ENCODE peak calls at places on chromosome 9, in seven cellular contexts. J, Y, S, I, T, X and U are unnamed samples.

GRCh38 chr9:5178126-5178805 is 7.2 kb downstream of the INSL6 start:
- DNase-seq in J (no peak), Y (no peak), S (no peak), I (no peak), T (no peak), X (no peak), U (no peak)

GRCh38 chr9:13524245-13524644 is 244.8 kb upstream of the MPDZ start:
- DNase-seq in J (no peak), Y (no peak), S (no peak), I (no peak), T (no peak), X (peak), U (no peak)

GRCh38 chr9:134716067-134716466 is 74.5 kb downstream of the COL5A1 start:
- DNase-seq in J (no peak), Y (no peak), S (no peak), I (no peak), T (no peak), X (no peak), U (no peak)

GRCh38 chr9:78289474-78289873 is 7.5 kb upstream of the PSAT1 start:
- DNase-seq in J (no peak), Y (no peak), S (no peak), I (peak), T (no peak), X (no peak), U (no peak)

GRCh38 chr9:87520172-87520683 is 22.6 kb downstream of the DAPK1 start:
- DNase-seq in J (no peak), Y (no peak), S (no peak), I (no peak), T (no peak), X (no peak), U (no peak)

GRCh38 chr9:2613730-2614271 is 7.8 kb upstream of the VLDLR start:
- DNase-seq in J (no peak), Y (no peak), S (no peak), I (no peak), T (no peak), X (no peak), U (no peak)

GRCh38 chr9:115643948-115644727 is 509.5 kb upstream of the PAPPA start:
- DNase-seq in J (no peak), Y (no peak), S (no peak), I (no peak), T (no peak), X (no peak), U (no peak)

GRCh38 chr9:104810421-104811339 is 46.8 kb downstream of the NIPSNAP3B start:
- DNase-seq in J (no peak), Y (no peak), S (no peak), I (peak), T (no peak), X (peak), U (peak)

GRCh38 chr9:2231831-2232230 is 216.7 kb downstream of the SMARCA2 start:
- DNase-seq in J (no peak), Y (no peak), S (no peak), I (no peak), T (no peak), X (peak), U (no peak)

GRCh38 chr9:33748633-33749304 is 46.6 kb upstream of the PRSS3 start:
- DNase-seq in J (peak), Y (no peak), S (no peak), I (no peak), T (peak), X (no peak), U (no peak)

GRCh38 chr9:7117676-7118561 is 360.1 kb downstream of the KDM4C start:
- DNase-seq in J (no peak), Y (no peak), S (no peak), I (no peak), T (no peak), X (no peak), U (no peak)

GRCh38 chr9:32839486-32839885 is 56.1 kb downstream of the TMEM215 start:
- DNase-seq in J (no peak), Y (no peak), S (no peak), I (no peak), T (no peak), X (no peak), U (no peak)

GRCh38 chr9:21830589-21830988 is 28.2 kb downstream of the MTAP start:
- DNase-seq in J (no peak), Y (no peak), S (no peak), I (no peak), T (no peak), X (peak), U (no peak)

GRCh38 chr9:86589273-86589672 is 235.1 kb upstream of the TUT7 start:
- DNase-seq in J (no peak), Y (no peak), S (peak), I (no peak), T (no peak), X (no peak), U (no peak)

GRCh38 chr9:118091676-118092490 is 387.7 kb downstream of the TLR4 start:
- DNase-seq in J (no peak), Y (no peak), S (no peak), I (no peak), T (no peak), X (no peak), U (no peak)

GRCh38 chr9:117494401-117495130 is 79.7 kb upstream of the ASTN2 start:
- DNase-seq in J (no peak), Y (no peak), S (no peak), I (peak), T (no peak), X (no peak), U (no peak)